ENCODE peak calls at places on chromosomes 12 and 14, in ten cellular contexts. P is Peyer's patch, V is transverse colon, R is mucosa of descending colon, K is cardiac fibroblast, F is AG09319, M is AG09309, Y is H1, D is fibroblast of lung, W is ovary. N is an unnamed sample.

GRCh38 chr12:111597731-111598636 is 1.1 kb downstream of the ATXN2 start:
- DNase-seq in R (peak), W (peak), V (peak), P (peak), F (no peak), Y (no peak), K (peak), D (peak), M (no peak), N (peak)

GRCh38 chr14:80602931-80603330 is 338.6 kb downstream of the CEP128 start:
- DNase-seq in K (no peak), D (no peak), P (no peak), V (no peak), M (no peak), Y (no peak), W (no peak), R (no peak), F (no peak), N (no peak)

GRCh38 chr12:95623554-95624170 is 72.4 kb upstream of the USP44 start:
- DNase-seq in P (no peak), Y (peak), D (peak), W (peak), K (peak), R (peak), V (peak), M (peak), F (peak), N (peak)

GRCh38 chr12:112126916-112127315 is 1.6 kb downstream of the TRAFD1 start:
- DNase-seq in Y (no peak), R (no peak), W (no peak), D (peak), K (no peak), P (no peak), F (no peak), V (no peak), M (no peak), N (no peak)

GRCh38 chr14:46840971-46841729 is 189.6 kb upstream of the RPL10L start:
- DNase-seq in W (no peak), D (peak), F (no peak), Y (no peak), M (no peak), P (no peak), R (no peak), V (no peak), K (no peak), N (no peak)

GRCh38 chr12:6965714-6966113 is 4.8 kb downstream of the PHB2 start:
- DNase-seq in M (no peak), R (no peak), D (no peak), P (no peak), Y (no peak), K (no peak), F (no peak), V (no peak), W (no peak), N (no peak)

GRCh38 chr14:50399251-50400032 is 2.8 kb upstream of the CDKL1 start:
- DNase-seq in M (no peak), R (peak), W (peak), V (peak), K (peak), D (peak), Y (no peak), F (no peak), P (no peak), N (peak)

GRCh38 chr12:132286912-132287311 is 42.5 kb downstream of the GALNT9 start:
- DNase-seq in F (no peak), R (no peak), K (no peak), M (no peak), W (peak), Y (no peak), D (peak), V (no peak), P (no peak), N (peak)

GRCh38 chr14:71932229-71932951 is at the start of gene RGS6:
- DNase-seq in K (peak), D (peak), P (no peak), F (no peak), Y (peak), M (no peak), R (peak), V (peak), W (no peak), N (peak)

GRCh38 chr14:75615200-75615599 is 36.8 kb downstream of the FLVCR2 start:
- DNase-seq in M (no peak), W (no peak), F (no peak), P (peak), R (no peak), V (no peak), Y (no peak), D (no peak), K (no peak), N (no peak)

GRCh38 chr12:19852100-19852855 is 413.0 kb downstream of the AEBP2 start:
- DNase-seq in M (no peak), W (no peak), D (no peak), R (no peak), P (no peak), Y (no peak), F (no peak), V (no peak), K (no peak), N (no peak)

GRCh38 chr12:133129368-133130037 is 571 bp downstream of the ZNF891 start:
- DNase-seq in V (no peak), F (no peak), R (no peak), Y (no peak), D (peak), M (no peak), W (peak), K (peak), P (no peak), N (no peak)

GRCh38 chr14:90554341-90554740 is 157.5 kb downstream of the CALM1 start:
- DNase-seq in Y (no peak), F (no peak), V (no peak), R (no peak), D (no peak), M (no peak), W (no peak), P (no peak), K (no peak), N (no peak)

GRCh38 chr12:56687225-56688128 is 607 bp downstream of the PTGES3 start:
- DNase-seq in K (peak), W (peak), V (peak), D (peak), Y (no peak), M (no peak), R (peak), P (peak), F (no peak), N (peak)

GRCh38 chr12:20578142-20578541 is 117.0 kb upstream of the SLCO1C1 start:
- DNase-seq in Y (no peak), F (no peak), M (no peak), W (no peak), D (no peak), K (no peak), R (no peak), P (no peak), V (no peak), N (no peak)

GRCh38 chr12:49293056-49293956 is 1.6 kb upstream of the PRPH start:
- DNase-seq in R (peak), M (no peak), Y (no peak), K (peak), F (no peak), P (no peak), W (peak), V (no peak), D (no peak), N (no peak)

GRCh38 chr14:100241279-100241678 is 2.3 kb downstream of the YY1 start:
- DNase-seq in V (no peak), D (no peak), K (no peak), M (no peak), Y (no peak), P (no peak), R (no peak), F (no peak), W (no peak), N (no peak)

GRCh38 chr12:95859344-95859816 is 628 bp downstream of the SNRPF start:
- DNase-seq in W (no peak), Y (no peak), M (no peak), V (no peak), P (no peak), R (no peak), F (no peak), K (peak), D (peak), N (no peak)

GRCh38 chr12:57000393-57000792 is 6.0 kb downstream of the ZBTB39 start:
- DNase-seq in D (no peak), R (no peak), P (no peak), Y (no peak), K (no peak), M (no peak), V (no peak), F (no peak), W (no peak), N (no peak)

GRCh38 chr14:24078146-24078545 is 6.8 kb downstream of the CPNE6 start:
- DNase-seq in Y (no peak), F (no peak), M (no peak), P (no peak), R (no peak), K (no peak), W (no peak), V (no peak), D (no peak), N (no peak)

GRCh38 chr14:105437723-105438500 is 18.3 kb downstream of the MTA1 start:
- DNase-seq in D (no peak), P (no peak), V (no peak), M (no peak), W (no peak), Y (no peak), F (no peak), K (no peak), R (no peak), N (no peak)

GRCh38 chr12:92462049-92462448 is 240.7 kb upstream of the PLEKHG7 start:
- DNase-seq in V (peak), D (peak), R (peak), Y (no peak), F (no peak), K (peak), M (peak), P (peak), W (no peak), N (no peak)

GRCh38 chr12:60501124-60501729 is 905.4 kb downstream of the SLC16A7 start:
- DNase-seq in P (no peak), K (peak), V (no peak), M (no peak), R (no peak), F (no peak), D (peak), Y (no peak), W (no peak), N (peak)
- TF ChIP-seq CTCF in P (no peak), K (no peak), V (no peak), M (no peak), R (no peak), F (peak), D (peak), Y (no peak), W (no peak), N (no peak)

GRCh38 chr12:30573145-30573544 is 122.5 kb downstream of the IPO8 start:
- DNase-seq in D (no peak), W (no peak), M (no peak), R (no peak), P (no peak), K (peak), V (no peak), F (no peak), Y (no peak), N (no peak)

GRCh38 chr12:30582943-30583342 is 112.7 kb downstream of the IPO8 start:
- DNase-seq in Y (no peak), W (no peak), R (no peak), V (no peak), K (no peak), P (no peak), M (no peak), F (no peak), D (peak), N (no peak)

GRCh38 chr12:30578426-30578825 is 117.2 kb downstream of the IPO8 start:
- DNase-seq in P (no peak), F (no peak), W (no peak), R (no peak), M (no peak), K (no peak), V (no peak), D (no peak), Y (no peak), N (no peak)
- TF ChIP-seq CTCF in P (no peak), F (no peak), W (no peak), R (no peak), M (no peak), K (no peak), V (no peak), D (no peak), Y (no peak), N (no peak)

DNA sequence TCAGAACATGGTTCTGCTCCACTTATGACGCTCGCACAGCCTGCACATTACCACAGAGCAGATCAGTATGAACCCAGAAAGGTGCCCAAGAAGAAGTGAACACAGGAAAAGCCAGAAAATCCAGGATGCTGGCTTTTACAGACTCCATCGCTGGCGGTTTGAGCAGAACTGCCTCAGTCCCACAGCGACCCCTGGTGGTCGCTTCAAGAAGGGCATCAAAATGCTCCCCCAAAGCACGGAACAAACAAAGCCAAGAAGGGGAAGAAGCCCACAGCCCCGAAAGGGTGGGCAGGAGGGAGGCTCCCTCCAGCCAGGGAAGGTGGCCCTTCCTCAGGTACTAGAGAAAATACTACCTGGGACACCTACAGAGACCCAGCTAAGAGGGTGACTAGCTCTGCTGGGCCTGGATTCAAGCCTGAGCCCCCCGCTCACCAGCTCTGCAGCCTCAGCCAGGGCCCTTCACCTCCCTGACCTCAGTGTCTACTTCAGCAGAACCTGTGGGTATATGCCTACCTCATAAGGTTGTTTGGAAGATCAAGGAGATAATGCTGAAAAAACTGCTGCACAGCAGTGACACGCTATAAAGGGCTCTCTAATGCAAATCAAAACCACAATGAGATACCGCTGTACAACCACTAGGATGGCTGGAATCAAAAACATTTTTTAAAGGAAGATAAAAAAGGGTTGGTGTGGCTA is 98.1 kb downstream of the NCOR2 start:
- DNase-seq in Y (peak), M (no peak), D (no peak), W (peak), P (no peak), K (no peak), V (no peak), R (no peak), F (no peak), N (no peak)
- TF ChIP-seq CTCF in Y (peak), M (peak), D (peak), W (peak), P (peak), K (peak), V (peak), R (peak), F (peak), N (peak)

DNA sequence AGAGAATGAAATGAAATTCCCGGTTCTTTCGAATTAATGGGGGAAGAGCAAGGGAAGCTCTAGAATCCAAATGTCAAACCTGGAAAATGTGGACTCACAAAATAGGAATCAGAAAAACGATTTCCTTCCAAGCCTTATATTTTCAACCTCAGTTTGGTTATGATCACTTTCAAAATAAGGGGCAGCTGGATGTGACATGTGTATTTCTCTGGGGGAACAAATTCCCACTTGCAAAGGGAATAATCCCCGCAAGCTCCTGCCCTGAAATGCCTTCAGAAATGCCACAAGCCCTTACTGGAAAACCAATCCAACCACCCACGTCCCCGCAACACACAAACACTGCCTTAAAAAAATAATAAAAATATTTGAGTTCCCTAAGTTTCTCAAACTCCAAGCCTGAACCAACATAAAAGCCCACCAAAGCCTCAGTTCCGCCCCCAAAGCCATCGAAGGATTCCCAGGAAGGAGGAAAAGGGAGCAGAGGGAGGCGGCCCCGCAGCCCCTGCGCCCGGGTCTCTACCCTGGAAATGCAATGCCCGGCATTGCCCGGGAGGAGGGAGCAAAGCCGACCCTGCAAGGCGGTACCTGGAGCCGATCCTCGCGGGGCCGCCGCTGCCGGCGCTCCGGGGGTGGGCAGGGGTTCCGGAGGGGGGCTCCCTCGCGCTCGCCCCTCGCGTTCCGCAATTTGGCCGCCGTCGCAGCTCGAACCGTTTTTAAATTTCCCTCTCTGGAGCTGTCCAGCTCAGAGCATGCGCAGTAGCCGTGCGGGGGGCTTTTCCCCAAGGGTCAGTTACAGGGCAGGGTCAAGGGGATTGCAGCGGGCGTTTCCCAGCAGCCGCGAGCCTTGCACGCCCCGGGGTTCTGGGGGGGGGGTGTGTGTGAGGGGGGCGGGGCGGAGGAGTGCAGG is at the start of gene FOXN4:
- DNase-seq in W (no peak), D (no peak), P (no peak), R (no peak), M (no peak), Y (no peak), K (no peak), V (no peak), F (no peak), N (no peak)
- TF ChIP-seq CTCF in W (no peak), D (no peak), P (no peak), R (no peak), M (no peak), Y (peak), K (no peak), V (no peak), F (no peak), N (no peak)

GRCh38 chr12:52953181-52953841 is 4.4 kb downstream of the KRT18 start:
- DNase-seq in M (no peak), K (no peak), F (no peak), D (no peak), V (no peak), Y (no peak), P (no peak), R (no peak), W (no peak), N (no peak)

GRCh38 chr12:52951640-52952039 is 2.7 kb downstream of the KRT18 start:
- DNase-seq in F (no peak), V (no peak), P (no peak), R (no peak), D (no peak), M (no peak), K (no peak), Y (no peak), W (no peak), N (no peak)

GRCh38 chr12:52950553-52950952 is 1.6 kb downstream of the KRT18 start:
- DNase-seq in R (no peak), P (no peak), V (no peak), K (no peak), W (no peak), F (no peak), Y (no peak), M (no peak), D (no peak), N (no peak)

GRCh38 chr12:52951126-52951525 is 2.2 kb downstream of the KRT18 start:
- DNase-seq in V (no peak), D (no peak), P (no peak), Y (no peak), W (no peak), K (no peak), F (no peak), M (no peak), R (no peak), N (no peak)

GRCh38 chr12:52952082-52952801 is 3.3 kb downstream of the KRT18 start:
- DNase-seq in K (peak), P (no peak), M (no peak), F (no peak), D (no peak), W (no peak), V (peak), Y (no peak), R (peak), N (peak)
- TF ChIP-seq CTCF in K (no peak), P (no peak), M (peak), F (no peak), D (no peak), W (no peak), V (peak), Y (no peak), R (no peak), N (peak)

GRCh38 chr12:78473136-78473535 is 391.4 kb upstream of the SYT1 start:
- DNase-seq in F (no peak), K (peak), M (no peak), V (no peak), W (no peak), P (no peak), R (no peak), Y (no peak), D (peak), N (no peak)
- TF ChIP-seq CTCF in F (no peak), K (no peak), M (no peak), V (no peak), W (no peak), P (no peak), R (no peak), Y (no peak), D (no peak), N (no peak)

DNA sequence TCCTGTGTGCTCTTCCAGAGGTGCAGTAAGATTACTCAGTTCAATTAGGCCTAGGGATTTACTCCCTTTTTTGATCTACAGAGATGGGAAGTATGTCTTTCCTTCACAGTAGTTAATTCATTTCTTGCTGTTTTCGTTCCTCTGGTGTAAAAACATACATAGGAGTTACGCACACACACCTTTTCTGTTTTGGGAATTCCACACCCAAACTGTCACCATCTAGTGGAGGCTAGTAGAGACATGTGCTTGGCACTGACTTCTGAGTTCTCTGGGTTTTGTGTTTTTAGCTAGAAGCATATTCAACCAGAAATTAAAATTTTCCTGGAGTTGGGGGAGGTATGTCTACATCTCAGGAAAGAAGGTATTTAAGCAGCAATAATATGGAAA is 1.4 kb downstream of the SUSD6 start:
- DNase-seq in P (no peak), R (no peak), M (no peak), K (peak), Y (no peak), F (no peak), W (no peak), V (no peak), D (no peak), N (no peak)
- TF ChIP-seq CTCF in P (no peak), R (no peak), M (peak), K (peak), Y (no peak), F (peak), W (no peak), V (peak), D (peak), N (no peak)

N was measured in Calu3.